ENCODE peak calls at places on chromosomes 7 and 10, in nine cellular contexts. V is nephron progenitor cell; W is A172; B is posterior cingulate gyrus; R is HuH-7; Y is HTR-8/SVneo; D is T1000; F is activated T-helper 9 cell treated with anti-CD3 and anti-CD28 coated beads, Interleukin-2, amount 50 U/mL, for 16 hours; G is astrocyte. I is an unnamed sample.

GRCh38 chr10:90313548-90314325 is 544.1 kb downstream of the HTR7 start:
- DNase-seq in F (no peak), W (peak), V (no peak), G (peak), D (no peak), Y (no peak), R (no peak), B (no peak), I (no peak)

GRCh38 chr7:79319369-79319768 is 134.1 kb downstream of the MAGI2 start:
- DNase-seq in F (no peak), R (no peak), B (no peak), D (no peak), Y (no peak), V (no peak), G (no peak), W (no peak), I (no peak)

GRCh38 chr10:63120554-63120953 is 12.6 kb upstream of the NRBF2 start:
- DNase-seq in D (peak), B (no peak), F (no peak), W (peak), R (no peak), G (peak), Y (no peak), V (no peak), I (no peak)

GRCh38 chr7:140607441-140607989 is 33.1 kb downstream of the DENND2A start:
- DNase-seq in D (peak), G (peak), R (no peak), Y (no peak), W (no peak), F (no peak), B (peak), V (no peak), I (no peak)

GRCh38 chr7:156173748-156174353 is 361.6 kb upstream of the SHH start:
- DNase-seq in B (no peak), Y (no peak), R (no peak), W (no peak), V (no peak), D (no peak), F (no peak), G (no peak), I (no peak)

GRCh38 chr10:114647545-114648138 is 10.4 kb downstream of the ABLIM1 start:
- DNase-seq in F (no peak), B (no peak), W (peak), R (no peak), V (no peak), G (peak), D (no peak), Y (no peak), I (no peak)

GRCh38 chr7:100865971-100866720 is 1.0 kb upstream of the TRIP6 start:
- DNase-seq in W (peak), D (no peak), V (no peak), G (no peak), R (no peak), Y (no peak), B (peak), F (no peak), I (no peak)

GRCh38 chr10:87978166-87978565 is 114.7 kb downstream of the PTEN start:
- DNase-seq in B (no peak), G (no peak), F (no peak), D (no peak), W (no peak), R (no peak), V (no peak), Y (no peak), I (no peak)

GRCh38 chr10:7274293-7274692 is 136.5 kb downstream of the SFMBT2 start:
- DNase-seq in B (no peak), R (no peak), V (no peak), D (no peak), W (no peak), Y (no peak), G (no peak), F (no peak), I (no peak)

GRCh38 chr7:388023-388355 is 98.0 kb downstream of the FOXL3 start:
- DNase-seq in Y (no peak), G (no peak), W (no peak), V (no peak), B (no peak), D (no peak), R (no peak), F (no peak), I (no peak)

GRCh38 chr7:152986369-152986768 is 226.8 kb downstream of the ACTR3B start:
- DNase-seq in G (no peak), B (no peak), F (no peak), W (no peak), R (no peak), V (no peak), Y (no peak), D (no peak), I (no peak)

GRCh38 chr7:7321681-7322080 is 139.3 kb downstream of the C1GALT1 start:
- DNase-seq in B (no peak), D (no peak), G (no peak), Y (no peak), V (peak), F (no peak), R (no peak), W (no peak), I (no peak)

GRCh38 chr10:30398788-30399187 is 35.2 kb upstream of the MAP3K8 start:
- DNase-seq in G (no peak), B (no peak), F (no peak), W (no peak), R (no peak), V (no peak), Y (no peak), D (no peak), I (no peak)

GRCh38 chr7:98613601-98614425 is 3.3 kb upstream of the NPTX2 start:
- DNase-seq in B (no peak), D (no peak), F (no peak), V (peak), R (no peak), G (peak), Y (no peak), W (peak), I (no peak)

GRCh38 chr10:110619514-110619913 is 24.6 kb upstream of the RBM20 start:
- DNase-seq in D (no peak), Y (no peak), R (no peak), W (no peak), G (no peak), B (no peak), V (no peak), F (no peak), I (no peak)

I was measured in activated gamma-delta T cell treated with anti-CD3 and anti-CD28 coated beads, Interleukin-2, amount 50 U/mL, for 16 hours.